ENCODE peak calls at places on chromosomes 11 and 22, in seven cellular contexts. M is progenitor cell of endocrine pancreas, C is endothelial cell, S is cardiac muscle cell, Q is stomach, G is GM13976, I is prostate gland. Y is an unnamed sample.

GRCh38 chr11:60840711-60841430 is 1.0 kb upstream of the CCDC86 start:
- DNase-seq in M (no peak), C (no peak), S (no peak), Q (no peak), G (no peak), I (no peak), Y (no peak)

GRCh38 chr11:68266121-68266891 is 5.5 kb downstream of the C11orf24 start:
- DNase-seq in M (no peak), C (no peak), S (no peak), Q (no peak), G (peak), I (no peak), Y (no peak)

GRCh38 chr22:46081036-46081830 is 69.1 kb upstream of the PPARA start:
- DNase-seq in M (no peak), C (no peak), S (no peak), Q (peak), G (no peak), I (no peak), Y (peak)

GRCh38 chr11:72067266-72067665 is 13.1 kb downstream of the NUMA1 start:
- DNase-seq in M (no peak), C (no peak), S (no peak), Q (no peak), G (no peak), I (no peak), Y (no peak)

GRCh38 chr22:37109242-37109917 is at the start of gene TMPRSS6:
- DNase-seq in M (peak), C (no peak), S (no peak), Q (peak), G (no peak), I (no peak), Y (no peak)

GRCh38 chr22:31394326-31394725 is 5.1 kb upstream of the DRG1 start:
- DNase-seq in M (no peak), C (no peak), S (no peak), Q (no peak), G (no peak), I (no peak), Y (no peak)

GRCh38 chr11:104764718-104765045 is 133.6 kb downstream of the CASP12 start:
- DNase-seq in M (no peak), C (no peak), S (no peak), Q (no peak), G (no peak), I (no peak), Y (no peak)

GRCh38 chr11:3126207-3126865 is 38.8 kb downstream of the OSBPL5 start:
- DNase-seq in M (no peak), C (peak), S (no peak), Q (no peak), G (no peak), I (peak), Y (no peak)

GRCh38 chr11:2587976-2588748 is 111.6 kb downstream of the KCNQ1OT1 start:
- DNase-seq in M (peak), C (no peak), S (no peak), Q (peak), G (peak), I (no peak), Y (peak)

GRCh38 chr22:37189011-37189466 is 992 bp upstream of the C1QTNF6 start:
- DNase-seq in M (no peak), C (no peak), S (no peak), Q (no peak), G (no peak), I (no peak), Y (no peak)

GRCh38 chr11:43419460-43419859 is 60.7 kb downstream of the TTC17 start:
- DNase-seq in M (no peak), C (peak), S (peak), Q (peak), G (peak), I (peak), Y (no peak)

GRCh38 chr11:69727266-69727665 is 23.4 kb upstream of the FGF19 start:
- DNase-seq in M (no peak), C (no peak), S (no peak), Q (no peak), G (no peak), I (no peak), Y (no peak)

GRCh38 chr11:123103326-123103980 is 41.5 kb upstream of the HSPA8 start:
- DNase-seq in M (no peak), C (peak), S (peak), Q (no peak), G (peak), I (no peak), Y (no peak)

GRCh38 chr11:24779791-24780190 is 282.9 kb downstream of the LUZP2 start:
- DNase-seq in M (no peak), C (no peak), S (peak), Q (no peak), G (no peak), I (no peak), Y (no peak)

GRCh38 chr11:106763516-106763915 is 254.8 kb downstream of the GUCY1A2 start:
- DNase-seq in M (no peak), C (no peak), S (no peak), Q (no peak), G (no peak), I (no peak), Y (no peak)

GRCh38 chr11:108994887-108995286 is 330.0 kb downstream of the DDX10 start:
- DNase-seq in M (no peak), C (no peak), S (no peak), Q (no peak), G (no peak), I (no peak), Y (no peak)

GRCh38 chr22:24402460-24403192 is 24.8 kb upstream of the ADORA2A start:
- DNase-seq in M (no peak), C (no peak), S (peak), Q (peak), G (peak), I (peak), Y (no peak)

GRCh38 chr11:30489076-30489475 is 97.1 kb downstream of the MPPED2 start:
- DNase-seq in M (no peak), C (no peak), S (no peak), Q (no peak), G (no peak), I (no peak), Y (no peak)

GRCh38 chr22:37486224-37486845 is at the start of gene MFNG:
- DNase-seq in M (peak), C (peak), S (peak), Q (peak), G (peak), I (peak), Y (peak)

GRCh38 chr11:78061088-78061920 is 2.4 kb upstream of the THRSP start:
- DNase-seq in M (no peak), C (no peak), S (peak), Q (peak), G (no peak), I (no peak), Y (no peak)

GRCh38 chr11:257766-258493 is 20.3 kb upstream of the NLRP6 start:
- DNase-seq in M (no peak), C (no peak), S (no peak), Q (no peak), G (no peak), I (no peak), Y (no peak)

GRCh38 chr11:102914238-102915043 is 39.7 kb upstream of the MMP12 start:
- DNase-seq in M (no peak), C (peak), S (peak), Q (no peak), G (peak), I (no peak), Y (no peak)

GRCh38 chr22:41914611-41915034 is 251 bp downstream of the SHISA8 start:
- DNase-seq in M (no peak), C (peak), S (no peak), Q (no peak), G (no peak), I (no peak), Y (no peak)

GRCh38 chr22:44709881-44710400 is 7.9 kb downstream of the PRR5 start:
- DNase-seq in M (no peak), C (no peak), S (no peak), Q (no peak), G (no peak), I (no peak), Y (no peak)

GRCh38 chr11:73507086-73507485 is 90.8 kb downstream of the FAM168A start:
- DNase-seq in M (no peak), C (no peak), S (no peak), Q (no peak), G (no peak), I (no peak), Y (no peak)

GRCh38 chr11:121929581-121929980 is 186.4 kb downstream of the BLID start:
- DNase-seq in M (no peak), C (no peak), S (peak), Q (no peak), G (no peak), I (no peak), Y (no peak)

GRCh38 chr11:121249039-121249663 is 43.4 kb upstream of the SC5D start:
- DNase-seq in M (no peak), C (no peak), S (peak), Q (no peak), G (peak), I (no peak), Y (no peak)

GRCh38 chr11:10895285-10895684 is 37.4 kb upstream of the ZBED5 start:
- DNase-seq in M (no peak), C (no peak), S (no peak), Q (no peak), G (no peak), I (no peak), Y (no peak)

GRCh38 chr22:42939451-42939881 is 75.5 kb downstream of the PACSIN2 start:
- DNase-seq in M (no peak), C (no peak), S (no peak), Q (no peak), G (no peak), I (no peak), Y (no peak)

GRCh38 chr11:88050247-88050646 is 125.0 kb downstream of the RAB38 start:
- DNase-seq in M (no peak), C (no peak), S (no peak), Q (no peak), G (no peak), I (no peak), Y (no peak)

GRCh38 chr22:38352436-38352835 is 35.2 kb upstream of the CSNK1E start:
- DNase-seq in M (no peak), C (no peak), S (no peak), Q (peak), G (peak), I (no peak), Y (no peak)

GRCh38 chr11:78370406-78371172 is 47.0 kb downstream of the GAB2 start:
- DNase-seq in M (no peak), C (no peak), S (no peak), Q (no peak), G (no peak), I (no peak), Y (no peak)

GRCh38 chr11:132125855-132126841 is 755.7 kb downstream of the NTM start:
- DNase-seq in M (no peak), C (peak), S (peak), Q (no peak), G (peak), I (no peak), Y (peak)

GRCh38 chr11:12053606-12054361 is 45.4 kb upstream of the DKK3 start:
- DNase-seq in M (no peak), C (no peak), S (no peak), Q (no peak), G (no peak), I (no peak), Y (no peak)

GRCh38 chr11:34840736-34841386 is 75.3 kb downstream of the APIP start:
- DNase-seq in M (no peak), C (no peak), S (peak), Q (peak), G (peak), I (no peak), Y (no peak)

GRCh38 chr11:76700177-76701100 is 29.9 kb upstream of the LRRC32 start:
- DNase-seq in M (no peak), C (no peak), S (no peak), Q (no peak), G (no peak), I (no peak), Y (no peak)

GRCh38 chr11:70233511-70233919 is 30.4 kb downstream of the FADD start:
- DNase-seq in M (no peak), C (no peak), S (no peak), Q (peak), G (no peak), I (no peak), Y (no peak)

GRCh38 chr11:122748968-122749687 is 89.2 kb upstream of the CRTAM start:
- DNase-seq in M (no peak), C (no peak), S (peak), Q (no peak), G (peak), I (no peak), Y (no peak)

GRCh38 chr11:61627831-61628753 is 47.2 kb upstream of the SYT7 start:
- DNase-seq in M (peak), C (peak), S (peak), Q (peak), G (peak), I (peak), Y (peak)

GRCh38 chr11:7143908-7144307 is 55.1 kb downstream of the RBMXL2 start:
- DNase-seq in M (no peak), C (no peak), S (peak), Q (no peak), G (no peak), I (no peak), Y (no peak)
- TF ChIP-seq CTCF in M (peak), C (no peak), S (peak), Q (no peak), G (no peak), I (no peak), Y (no peak)

DNA sequence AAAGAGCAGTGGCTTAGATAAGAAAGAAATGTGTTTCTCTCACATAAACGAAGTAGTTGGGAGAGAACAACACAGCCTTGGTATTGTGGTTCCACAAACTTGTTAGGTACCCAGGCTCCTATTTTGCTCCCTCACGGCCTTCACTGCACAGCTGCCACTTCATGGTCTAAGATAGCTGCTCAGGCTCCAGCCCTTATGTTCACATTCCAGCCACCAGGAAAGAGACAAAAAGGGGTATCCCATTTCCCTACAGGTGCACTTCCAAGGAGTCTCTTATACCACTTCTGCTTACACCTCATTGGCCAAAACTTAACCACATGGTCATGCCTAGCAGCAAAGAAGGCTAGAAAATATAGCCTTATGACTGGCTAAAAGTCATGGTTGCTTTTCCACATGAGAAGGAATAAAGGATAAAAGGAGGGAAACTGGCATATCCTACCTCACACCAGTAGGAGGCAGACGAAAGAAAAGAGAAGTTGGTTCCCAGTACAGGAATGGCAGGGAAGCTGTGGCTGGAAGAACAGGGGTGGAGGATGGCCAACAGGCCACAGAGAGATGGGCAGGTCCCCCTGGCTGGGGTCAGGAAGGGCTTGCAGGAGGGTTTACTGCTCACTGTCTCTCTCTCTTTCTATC is 5.4 kb upstream of the HDHD5 start:
- DNase-seq in M (no peak), C (no peak), S (no peak), Q (no peak), G (no peak), I (no peak), Y (no peak)
- TF ChIP-seq CTCF in M (peak), C (peak), S (peak), Q (no peak), G (no peak), I (no peak), Y (peak)

GRCh38 chr11:15208570-15209222 is 94.0 kb downstream of the INSC start:
- DNase-seq in M (peak), C (peak), S (peak), Q (peak), G (peak), I (peak), Y (peak)
- TF ChIP-seq CTCF in M (peak), C (peak), S (peak), Q (peak), G (peak), I (peak), Y (peak)

DNA sequence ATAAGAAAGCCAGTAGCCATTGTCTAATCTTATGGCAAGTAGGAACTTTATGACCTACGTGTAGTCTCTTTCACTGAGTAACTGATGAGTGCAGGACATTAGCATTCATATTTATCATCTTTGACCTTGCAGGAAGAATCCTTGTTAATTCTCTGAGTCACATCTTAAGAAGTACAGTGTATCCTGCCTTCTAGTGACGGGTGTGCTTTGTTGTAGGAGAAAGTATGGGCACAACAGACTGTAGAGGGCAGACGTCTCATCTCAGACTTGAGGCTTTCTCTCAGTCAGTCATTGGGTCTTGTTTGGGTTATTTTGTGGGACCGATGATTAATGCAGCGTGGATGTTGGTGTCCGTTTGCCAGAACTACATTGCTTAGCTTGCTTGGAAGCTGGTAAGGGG is 6.8 kb downstream of the RNF214 start:
- DNase-seq in M (no peak), C (no peak), S (no peak), Q (no peak), G (no peak), I (no peak), Y (no peak)
- TF ChIP-seq CTCF in M (no peak), C (no peak), S (peak), Q (no peak), G (no peak), I (no peak), Y (no peak)

GRCh38 chr11:74648894-74649293 is 56.5 kb downstream of the POLD3 start:
- DNase-seq in M (no peak), C (no peak), S (no peak), Q (no peak), G (no peak), I (no peak), Y (no peak)
- TF ChIP-seq CTCF in M (no peak), C (no peak), S (no peak), Q (no peak), G (no peak), I (no peak), Y (no peak)